ENCODE peak calls at places on chromosomes 11 and 22, in nine cellular contexts. E, X, R, V, W, A, G, L and C are unnamed samples.

GRCh38 chr11:34960277-34960676 is 43.9 kb downstream of the PDHX start:
- DNase-seq in E (no peak), X (no peak), R (no peak), V (no peak), W (no peak), A (no peak), G (peak), L (peak), C (no peak)

GRCh38 chr22:41904450-41905410 is 10.1 kb downstream of the SHISA8 start:
- DNase-seq in E (no peak), X (no peak), R (no peak), V (no peak), W (no peak), A (no peak), G (no peak), L (no peak), C (no peak)

GRCh38 chr11:85965202-85965601 is 103.7 kb downstream of the PICALM start:
- DNase-seq in E (no peak), X (no peak), R (no peak), V (no peak), W (no peak), A (no peak), G (no peak), L (no peak), C (no peak)

GRCh38 chr11:74641905-74642304 is 49.5 kb downstream of the POLD3 start:
- DNase-seq in E (no peak), X (no peak), R (no peak), V (peak), W (no peak), A (no peak), G (no peak), L (no peak), C (no peak)

GRCh38 chr11:126132319-126132718 is 69.7 kb upstream of the CDON start:
- DNase-seq in E (peak), X (peak), R (no peak), V (peak), W (no peak), A (no peak), G (peak), L (peak), C (no peak)

GRCh38 chr11:47560431-47560830 is 5.0 kb upstream of the PTPMT1 start:
- DNase-seq in E (no peak), X (no peak), R (no peak), V (no peak), W (no peak), A (no peak), G (peak), L (no peak), C (no peak)

GRCh38 chr11:132101861-132102260 is 731.4 kb downstream of the NTM start:
- DNase-seq in E (no peak), X (no peak), R (no peak), V (no peak), W (no peak), A (no peak), G (no peak), L (no peak), C (no peak)

GRCh38 chr22:23112472-23113012 is 29.2 kb downstream of the RSPH14 start:
- DNase-seq in E (no peak), X (no peak), R (no peak), V (no peak), W (no peak), A (no peak), G (no peak), L (no peak), C (no peak)

GRCh38 chr11:106463154-106463553 is 385.7 kb downstream of the AASDHPPT start:
- DNase-seq in E (no peak), X (no peak), R (no peak), V (no peak), W (no peak), A (no peak), G (no peak), L (no peak), C (no peak)

GRCh38 chr11:126282742-126283591 is at the start of gene TIRAP:
- DNase-seq in E (peak), X (peak), R (peak), V (peak), W (peak), A (peak), G (peak), L (peak), C (peak)

GRCh38 chr11:127524618-127525017 is 524.0 kb upstream of the KIRREL3 start:
- DNase-seq in E (no peak), X (no peak), R (no peak), V (no peak), W (no peak), A (no peak), G (no peak), L (no peak), C (no peak)

GRCh38 chr11:12125609-12126149 is 15.3 kb downstream of the MICAL2 start:
- DNase-seq in E (no peak), X (no peak), R (no peak), V (peak), W (no peak), A (no peak), G (peak), L (no peak), C (no peak)

GRCh38 chr11:3022300-3022967 is 30.3 kb upstream of the NAP1L4 start:
- DNase-seq in E (no peak), X (no peak), R (peak), V (no peak), W (no peak), A (peak), G (peak), L (no peak), C (no peak)

GRCh38 chr11:69700278-69701140 is 3.3 kb downstream of the FGF19 start:
- DNase-seq in E (peak), X (peak), R (peak), V (peak), W (no peak), A (no peak), G (peak), L (peak), C (peak)

GRCh38 chr11:30109774-30110173 is 92.9 kb upstream of the KCNA4 start:
- DNase-seq in E (no peak), X (no peak), R (no peak), V (no peak), W (no peak), A (no peak), G (no peak), L (no peak), C (no peak)

GRCh38 chr11:62850911-62851806 is 11.8 kb upstream of the WDR74 start:
- DNase-seq in E (no peak), X (peak), R (no peak), V (no peak), W (no peak), A (peak), G (peak), L (no peak), C (no peak)

GRCh38 chr11:75365711-75366181 is 14.3 kb upstream of the ARRB1 start:
- DNase-seq in E (no peak), X (peak), R (peak), V (no peak), W (no peak), A (no peak), G (peak), L (no peak), C (no peak)

GRCh38 chr22:41538583-41538982 is 5.7 kb downstream of the POLR3H start:
- DNase-seq in E (no peak), X (no peak), R (no peak), V (no peak), W (no peak), A (no peak), G (no peak), L (no peak), C (no peak)

GRCh38 chr11:13210424-13210823 is 67.2 kb upstream of the BMAL1 start:
- DNase-seq in E (peak), X (peak), R (peak), V (peak), W (no peak), A (peak), G (peak), L (peak), C (peak)

GRCh38 chr11:34053161-34053686 is 1.7 kb downstream of the CAPRIN1 start:
- DNase-seq in E (peak), X (peak), R (peak), V (peak), W (peak), A (peak), G (peak), L (peak), C (peak)

GRCh38 chr11:17389205-17389956 is 922 bp upstream of the KCNJ11 start:
- DNase-seq in E (peak), X (peak), R (no peak), V (peak), W (no peak), A (peak), G (peak), L (peak), C (peak)

GRCh38 chr22:49663311-49663711 is 164.4 kb downstream of the BRD1 start:
- DNase-seq in E (peak), X (no peak), R (no peak), V (no peak), W (peak), A (no peak), G (no peak), L (no peak), C (peak)

GRCh38 chr11:77202941-77203900 is 75.2 kb downstream of the MYO7A start:
- DNase-seq in E (peak), X (no peak), R (no peak), V (no peak), W (no peak), A (no peak), G (no peak), L (peak), C (no peak)

GRCh38 chr11:89267660-89268302 is 90.1 kb downstream of the TYR start:
- DNase-seq in E (no peak), X (no peak), R (no peak), V (no peak), W (no peak), A (no peak), G (no peak), L (no peak), C (no peak)

GRCh38 chr11:46361283-46362145 is 14.3 kb downstream of the DGKZ start:
- DNase-seq in E (peak), X (no peak), R (peak), V (no peak), W (no peak), A (peak), G (no peak), L (peak), C (no peak)

GRCh38 chr22:30206964-30207363 is 39.6 kb downstream of the LIF start:
- DNase-seq in E (peak), X (peak), R (peak), V (peak), W (no peak), A (no peak), G (peak), L (peak), C (peak)

GRCh38 chr11:75453916-75454655 is 21.1 kb upstream of the KLHL35 start:
- DNase-seq in E (no peak), X (no peak), R (no peak), V (no peak), W (no peak), A (no peak), G (no peak), L (no peak), C (no peak)

GRCh38 chr22:23563111-23563510 is 17.0 kb downstream of the IGLL1 start:
- DNase-seq in E (no peak), X (no peak), R (no peak), V (no peak), W (no peak), A (no peak), G (no peak), L (no peak), C (no peak)

GRCh38 chr22:41885576-41885975 is 29.3 kb downstream of the SHISA8 start:
- DNase-seq in E (no peak), X (no peak), R (no peak), V (peak), W (no peak), A (no peak), G (no peak), L (no peak), C (no peak)

GRCh38 chr22:46148885-46149492 is 1.3 kb upstream of the PPARA start:
- DNase-seq in E (no peak), X (no peak), R (no peak), V (no peak), W (no peak), A (no peak), G (no peak), L (no peak), C (no peak)

GRCh38 chr11:79708319-79708928 is 267.6 kb upstream of the TENM4 start:
- DNase-seq in E (no peak), X (peak), R (peak), V (peak), W (no peak), A (peak), G (peak), L (no peak), C (no peak)

GRCh38 chr22:17098379-17098819 is 13.6 kb downstream of the IL17RA start:
- DNase-seq in E (peak), X (no peak), R (no peak), V (no peak), W (no peak), A (peak), G (no peak), L (no peak), C (no peak)

GRCh38 chr11:27290261-27290660 is 72.8 kb downstream of the CCDC34 start:
- DNase-seq in E (no peak), X (no peak), R (no peak), V (no peak), W (no peak), A (no peak), G (no peak), L (no peak), C (no peak)

GRCh38 chr11:130585545-130585944 is 137.1 kb downstream of the ADAMTS15 start:
- DNase-seq in E (no peak), X (peak), R (peak), V (no peak), W (peak), A (no peak), G (peak), L (no peak), C (no peak)

GRCh38 chr22:31082606-31083376 is 1.7 kb downstream of the SMTN start:
- DNase-seq in E (peak), X (peak), R (peak), V (peak), W (peak), A (peak), G (peak), L (peak), C (no peak)

GRCh38 chr11:94665116-94665659 is 98.0 kb downstream of the PIWIL4 start:
- DNase-seq in E (no peak), X (no peak), R (no peak), V (no peak), W (no peak), A (no peak), G (no peak), L (no peak), C (no peak)
- TF ChIP-seq CTCF in E (no peak), X (no peak), R (no peak), V (no peak), W (no peak), A (no peak), G (no peak), L (no peak), C (no peak)

GRCh38 chr22:26512149-26512793 is at the start of gene TFIP11:
- DNase-seq in E (peak), X (peak), R (peak), V (peak), W (peak), A (peak), G (peak), L (peak), C (peak)
- TF ChIP-seq CTCF in E (no peak), X (no peak), R (peak), V (no peak), W (no peak), A (no peak), G (no peak), L (no peak), C (no peak)

GRCh38 chr11:44784784-44785183 is 58.0 kb downstream of the TSPAN18 start:
- DNase-seq in E (no peak), X (no peak), R (no peak), V (no peak), W (no peak), A (no peak), G (no peak), L (no peak), C (no peak)

GRCh38 chr11:44784438-44784760 is 57.6 kb downstream of the TSPAN18 start:
- DNase-seq in E (peak), X (no peak), R (no peak), V (no peak), W (no peak), A (no peak), G (no peak), L (no peak), C (no peak)

GRCh38 chr11:44787070-44787469 is 60.3 kb downstream of the TSPAN18 start:
- DNase-seq in E (no peak), X (no peak), R (no peak), V (no peak), W (no peak), A (no peak), G (no peak), L (no peak), C (no peak)

GRCh38 chr11:44787981-44788380 is 61.2 kb downstream of the TSPAN18 start:
- DNase-seq in E (no peak), X (no peak), R (no peak), V (no peak), W (no peak), A (no peak), G (no peak), L (no peak), C (no peak)

DNA sequence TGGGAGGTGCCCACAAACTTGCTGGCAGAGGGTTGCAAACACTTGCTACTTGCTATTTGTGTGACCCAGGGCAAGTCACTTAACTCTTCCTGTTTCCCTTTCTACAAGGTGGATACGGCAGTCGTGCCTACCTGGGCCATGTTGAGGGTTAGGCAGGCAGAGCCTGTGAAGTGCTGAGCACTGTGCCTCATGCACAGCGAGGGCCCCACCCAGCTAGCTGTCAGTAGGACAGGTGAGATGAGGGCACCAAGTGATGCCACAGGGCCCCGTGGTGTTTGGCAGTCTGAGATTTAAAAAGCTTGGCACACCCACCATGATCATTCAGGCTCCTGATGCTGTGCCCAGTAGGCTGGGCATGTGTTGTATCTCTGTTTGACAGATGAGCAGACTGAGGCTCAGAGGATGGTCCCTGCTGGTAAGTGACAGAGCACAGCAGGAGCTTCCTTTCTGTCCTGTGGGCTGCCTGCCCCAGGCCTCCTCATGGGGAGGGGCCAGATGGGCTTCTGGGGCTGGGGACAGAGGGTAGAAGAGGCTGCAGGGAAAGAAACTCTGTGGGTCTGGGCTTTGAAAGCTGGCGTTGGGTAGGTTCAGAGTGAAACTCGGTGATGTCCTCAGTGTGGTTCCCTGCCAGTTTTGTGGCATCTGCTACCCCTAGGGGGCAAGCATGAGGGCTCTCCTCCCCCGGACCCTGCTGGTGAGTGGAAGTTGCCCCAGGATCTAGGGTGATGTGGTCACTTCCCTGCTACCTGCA is 59.3 kb downstream of the TSPAN18 start:
- DNase-seq in E (peak), X (peak), R (no peak), V (no peak), W (no peak), A (no peak), G (no peak), L (no peak), C (no peak)
- TF ChIP-seq CTCF in E (no peak), X (no peak), R (no peak), V (no peak), W (no peak), A (peak), G (no peak), L (no peak), C (no peak)

GRCh38 chr22:37681556-37682049 is 4.5 kb upstream of the NOL12 start:
- DNase-seq in E (peak), X (peak), R (peak), V (peak), W (no peak), A (peak), G (peak), L (peak), C (no peak)
- TF ChIP-seq CTCF in E (peak), X (peak), R (peak), V (peak), W (peak), A (peak), G (peak), L (peak), C (peak)

GRCh38 chr22:37201066-37201820 is 11.0 kb downstream of the SSTR3 start:
- DNase-seq in E (peak), X (no peak), R (no peak), V (no peak), W (no peak), A (no peak), G (no peak), L (no peak), C (no peak)

GRCh38 chr22:37198290-37199102 is 10.4 kb upstream of the C1QTNF6 start:
- DNase-seq in E (peak), X (peak), R (peak), V (peak), W (no peak), A (peak), G (peak), L (peak), C (peak)

GRCh38 chr22:37199103-37199838 is 11.2 kb upstream of the C1QTNF6 start:
- DNase-seq in E (peak), X (peak), R (peak), V (peak), W (peak), A (peak), G (peak), L (peak), C (peak)

GRCh38 chr22:37197451-37198289 is 9.6 kb upstream of the C1QTNF6 start:
- DNase-seq in E (peak), X (peak), R (no peak), V (peak), W (no peak), A (no peak), G (peak), L (peak), C (no peak)

GRCh38 chr22:37199839-37200161 is 11.8 kb upstream of the C1QTNF6 start:
- DNase-seq in E (no peak), X (no peak), R (no peak), V (peak), W (no peak), A (no peak), G (no peak), L (no peak), C (no peak)
- TF ChIP-seq CTCF in E (no peak), X (peak), R (no peak), V (no peak), W (no peak), A (no peak), G (no peak), L (no peak), C (no peak)

DNA sequence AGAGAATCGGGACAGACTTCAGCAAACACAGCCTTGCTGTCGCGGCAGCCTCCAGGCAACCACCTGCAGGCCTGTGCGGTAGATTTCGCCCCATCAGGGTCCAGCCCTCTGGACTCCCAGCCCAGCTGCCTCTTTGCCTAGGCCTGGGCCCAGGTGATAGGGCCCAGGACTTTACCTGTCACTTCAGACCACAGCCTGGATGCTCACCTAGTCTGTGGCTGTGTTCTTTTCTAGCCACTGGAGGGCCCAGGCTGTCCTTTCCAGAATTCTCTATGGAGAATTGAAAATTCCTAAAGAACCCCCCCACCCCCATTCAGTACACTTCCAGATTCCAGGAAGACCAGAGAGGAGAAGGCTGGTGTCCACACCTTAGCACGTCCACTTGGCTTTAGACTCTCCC is 30.6 kb upstream of the RAB1B start:
- DNase-seq in E (no peak), X (no peak), R (no peak), V (no peak), W (no peak), A (no peak), G (no peak), L (no peak), C (no peak)
- TF ChIP-seq CTCF in E (no peak), X (no peak), R (no peak), V (no peak), W (no peak), A (no peak), G (no peak), L (no peak), C (no peak)

DNA sequence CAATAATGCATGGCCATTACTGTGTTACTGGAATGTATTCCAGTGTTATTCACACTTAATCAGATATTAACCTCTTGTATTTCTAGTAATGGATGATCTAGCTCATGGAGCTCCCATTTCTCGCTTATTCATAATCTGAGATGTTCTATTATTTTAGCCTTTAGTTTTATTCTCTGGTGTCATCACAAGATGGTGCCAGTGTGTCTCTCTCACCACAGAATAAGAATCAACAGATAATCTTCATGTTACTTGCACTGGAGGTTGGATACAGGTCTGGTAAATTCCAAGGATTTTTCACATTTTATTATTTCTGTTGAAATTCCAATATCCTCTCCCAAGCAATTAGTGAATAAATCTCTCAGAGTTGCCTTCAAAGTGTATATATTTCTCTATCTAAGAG is 74.6 kb downstream of the CASP12 start:
- DNase-seq in E (no peak), X (no peak), R (no peak), V (no peak), W (no peak), A (no peak), G (no peak), L (no peak), C (no peak)
- TF ChIP-seq CTCF in E (no peak), X (no peak), R (no peak), V (no peak), W (no peak), A (no peak), G (no peak), L (no peak), C (no peak)